ENCODE peak calls at places on chromosomes 13 and 19, in six cellular contexts. G, B, X, R, U and A are unnamed samples.
A peak's percentile ranks its signal among the peaks of the same experiment; 100 is the strongest.

GRCh38 chr13:110574161-110574560 is 12.6 kb upstream of the RAB20 start:
- DNase-seq in U (no peak), B (no peak), R (no peak), G (no peak), X (no peak), A (no peak)

GRCh38 chr13:114004416-114005205 is 30.7 kb upstream of the C13orf46 start:
- DNase-seq in X (no peak), G (peak; percentile 87), U (peak; percentile 92), R (peak; percentile 50), B (peak; percentile 62), A (no peak)

GRCh38 chr13:36673352-36673751 is 468 bp upstream of the SERTM1 start:
- DNase-seq in B (no peak), X (no peak), U (no peak), G (no peak), R (no peak), A (no peak)

GRCh38 chr13:42334329-42334706 is 62.4 kb downstream of the AKAP11 start:
- DNase-seq in G (no peak), X (no peak), B (no peak), U (no peak), R (no peak), A (no peak)

GRCh38 chr13:43102304-43102703 is 78.9 kb downstream of the DNAJC15 start:
- DNase-seq in U (no peak), G (no peak), R (no peak), B (no peak), X (no peak), A (no peak)

GRCh38 chr13:22461854-22462565 is 718.8 kb upstream of the SGCG start:
- DNase-seq in X (no peak), B (no peak), U (no peak), G (no peak), R (no peak), A (no peak)

GRCh38 chr13:49877629-49878218 is 58.4 kb downstream of the SPRYD7 start:
- DNase-seq in X (no peak), G (peak; percentile 31), B (peak; percentile 6), U (peak; percentile 10), R (no peak), A (no peak)

GRCh38 chr19:38004505-38005223 is 97.7 kb downstream of the SIPA1L3 start:
- DNase-seq in R (peak; percentile 98), U (peak; percentile 98), X (peak; percentile 67), B (peak; percentile 96), G (peak; percentile 99), A (peak; percentile 56)

GRCh38 chr19:35911790-35912189 is 3.7 kb upstream of the TYROBP start:
- DNase-seq in U (no peak), R (peak; percentile 38), X (no peak), B (peak; percentile 38), G (no peak), A (no peak)

GRCh38 chr19:8086849-8087248 is 34.3 kb downstream of the CCL25 start:
- DNase-seq in U (no peak), X (no peak), R (no peak), G (no peak), B (no peak), A (no peak)

GRCh38 chr13:93875527-93875926 is 604.0 kb downstream of the DCT start:
- DNase-seq in G (peak; percentile 43), B (peak; percentile 67), U (peak; percentile 65), R (peak; percentile 82), X (no peak), A (no peak)

GRCh38 chr19:45401815-45402468 is 2.9 kb downstream of the PPP1R13L start:
- DNase-seq in X (no peak), U (no peak), G (no peak), R (no peak), B (no peak), A (no peak)
- TF ChIP-seq CTCF in X (no peak), U (peak; percentile 53), G (peak; percentile 35), R (no peak), B (peak; percentile 26), A (peak; percentile 73)

GRCh38 chr19:33397536-33398360 is 24.2 kb downstream of the CEBPG start:
- DNase-seq in R (no peak), G (no peak), U (peak; percentile 41), X (no peak), B (no peak), A (no peak)
- TF ChIP-seq CTCF in R (no peak), G (peak; percentile 28), U (peak; percentile 59), X (no peak), B (no peak), A (peak; percentile 49)

DNA sequence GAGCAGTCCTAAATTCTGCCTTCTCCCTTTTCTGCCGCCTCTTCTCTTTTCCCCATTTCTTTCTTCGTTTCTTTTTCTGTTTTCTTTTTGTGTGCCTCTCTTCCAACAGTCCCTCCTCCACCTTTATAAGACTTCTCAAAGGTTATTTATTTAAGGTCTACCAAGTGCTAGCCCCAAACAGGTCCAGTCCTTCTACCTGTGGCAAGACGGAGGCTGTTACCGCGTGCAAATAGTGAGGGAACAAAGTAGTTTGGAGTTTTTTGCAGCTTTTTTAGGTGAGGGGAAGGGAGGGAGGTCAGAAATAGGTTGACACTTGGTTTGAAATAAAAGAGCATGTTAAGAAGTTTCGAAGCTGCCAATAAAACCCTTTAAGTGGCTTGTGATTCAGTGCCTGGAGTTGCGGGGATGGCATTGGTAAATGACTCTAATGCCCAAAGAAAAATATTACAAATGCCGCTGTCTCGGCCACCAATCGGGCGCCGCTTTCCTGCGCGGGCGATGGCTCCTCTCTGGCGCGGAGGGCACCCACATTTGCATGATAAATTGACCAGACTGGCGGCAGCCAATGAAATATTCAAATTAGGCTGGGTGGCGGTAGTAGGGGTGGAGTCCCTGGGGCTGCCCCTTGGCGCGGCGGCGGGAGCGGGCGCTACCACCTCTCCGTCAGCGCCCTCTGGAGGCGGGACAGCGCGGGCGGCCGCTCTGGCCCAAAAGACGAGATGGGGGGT is 7.5 kb upstream of the TSHZ3 start:
- DNase-seq in R (no peak), U (no peak), X (peak; percentile 24), B (peak; percentile 33), G (no peak), A (no peak)
- TF ChIP-seq CTCF in R (no peak), U (peak; percentile 37), X (peak; percentile 29), B (no peak), G (peak; percentile 17), A (peak; percentile 36)

GRCh38 chr19:2474232-2475017 is 1.5 kb upstream of the GADD45B start:
- DNase-seq in R (peak; percentile 87), X (peak; percentile 86), B (peak; percentile 91), U (peak; percentile 88), G (peak; percentile 90), A (peak; percentile 95)

GRCh38 chr19:2476451-2477140 is 669 bp downstream of the GADD45B start:
- DNase-seq in G (peak; percentile 73), U (peak; percentile 91), X (peak; percentile 67), B (peak; percentile 76), R (peak; percentile 74), A (peak; percentile 57)

GRCh38 chr19:2475702-2476450 is at the start of gene GADD45B:
- DNase-seq in B (peak; percentile 96), X (peak; percentile 98), R (peak; percentile 97), G (peak; percentile 99), U (peak; percentile 99), A (peak; percentile 99)

GRCh38 chr19:2477141-2477710 is 1.3 kb downstream of the GADD45B start:
- DNase-seq in B (peak; percentile 59), U (peak; percentile 49), R (peak; percentile 34), X (peak; percentile 73), G (peak; percentile 51), A (no peak)

DNA sequence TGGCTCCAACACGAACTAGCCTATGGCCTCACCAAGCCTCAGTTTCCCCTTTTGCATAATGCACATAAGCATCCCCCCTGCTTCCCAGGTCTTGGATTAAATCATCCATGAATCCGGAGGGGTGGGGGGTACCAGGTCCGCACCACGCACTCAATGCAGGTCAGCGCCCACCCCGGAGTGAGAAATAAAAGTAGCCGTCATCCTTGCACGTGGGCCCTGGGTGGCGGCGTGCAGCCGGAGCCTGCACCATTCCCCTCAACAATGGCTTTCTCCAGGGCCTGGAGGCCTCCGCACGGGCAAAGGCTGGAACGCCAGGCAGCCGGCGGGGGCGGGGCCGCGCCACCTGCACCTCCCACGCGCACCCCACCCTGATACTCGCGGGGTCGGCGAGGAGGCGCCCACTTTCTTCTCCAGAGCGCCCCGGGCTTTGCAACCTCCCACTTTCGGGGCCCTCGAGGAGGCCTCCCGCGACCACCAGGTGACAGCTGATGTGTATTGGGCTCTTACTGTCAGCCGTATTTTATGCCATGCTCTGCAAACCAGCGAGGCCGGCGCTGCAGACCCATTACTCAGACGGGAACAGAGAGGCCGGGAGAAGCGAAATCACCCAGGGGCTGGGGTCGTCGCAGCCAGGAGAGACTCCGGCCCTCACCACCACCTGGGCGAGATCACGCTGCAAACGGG is 767 bp upstream of the GADD45B start:
- DNase-seq in G (peak; percentile 73), R (peak; percentile 48), X (peak; percentile 65), B (peak; percentile 72), U (peak; percentile 69), A (peak; percentile 71)
- TF ChIP-seq CTCF in G (no peak), R (no peak), X (no peak), B (no peak), U (no peak), A (no peak)

GRCh38 chr19:16418597-16418962 is 53.2 kb downstream of the EPS15L1 start:
- DNase-seq in X (no peak), U (no peak), B (no peak), G (no peak), R (no peak), A (no peak)

GRCh38 chr19:16417660-16418596 is 53.8 kb downstream of the EPS15L1 start:
- DNase-seq in U (peak; percentile 66), B (peak; percentile 35), G (peak; percentile 56), R (peak; percentile 42), X (peak; percentile 55), A (peak; percentile 72)

GRCh38 chr19:16416996-16417395 is 54.8 kb downstream of the EPS15L1 start:
- DNase-seq in U (no peak), R (no peak), G (no peak), B (no peak), X (no peak), A (no peak)

GRCh38 chr19:16416574-16416973 is 55.2 kb downstream of the EPS15L1 start:
- DNase-seq in U (no peak), R (peak; percentile 10), X (no peak), G (peak; percentile 46), B (no peak), A (no peak)

GRCh38 chr19:16415806-16416205 is 56.0 kb downstream of the EPS15L1 start:
- DNase-seq in X (no peak), G (no peak), U (no peak), B (no peak), R (no peak), A (no peak)
- TF ChIP-seq CTCF in X (no peak), G (no peak), U (no peak), B (no peak), R (no peak), A (no peak)

GRCh38 chr19:49451430-49452181 is at the start of gene PIH1D1:
- DNase-seq in U (peak; percentile 100), R (peak; percentile 99), X (peak; percentile 98), B (peak; percentile 99), G (peak; percentile 100), A (peak; percentile 94)
- TF ChIP-seq CTCF in U (peak; percentile 36), R (no peak), X (peak; percentile 25), B (peak; percentile 20), G (peak; percentile 38), A (no peak)

GRCh38 chr19:31254611-31255010 is 94.6 kb downstream of the TSHZ3 start:
- DNase-seq in U (no peak), X (no peak), R (no peak), G (no peak), B (no peak), A (no peak)

GRCh38 chr19:31252476-31252875 is 96.8 kb downstream of the TSHZ3 start:
- DNase-seq in U (no peak), B (no peak), R (no peak), X (no peak), G (no peak), A (no peak)

GRCh38 chr19:31253816-31254551 is 95.3 kb downstream of the TSHZ3 start:
- DNase-seq in U (peak; percentile 48), B (peak; percentile 62), X (no peak), G (peak; percentile 35), R (peak; percentile 47), A (no peak)

GRCh38 chr19:31249217-31249616 is 100.0 kb downstream of the TSHZ3 start:
- DNase-seq in R (no peak), B (no peak), X (no peak), U (no peak), G (no peak), A (no peak)
- TF ChIP-seq CTCF in R (no peak), B (no peak), X (no peak), U (peak; percentile 22), G (peak; percentile 9), A (no peak)